ENCODE peak calls at places on chromosomes 7 and 10, in ten cellular contexts. P is cardiac muscle cell, R is lower leg skin, E is pancreas, O is fibroblast of lung, J is AG04450, W is GM12865, C is fibroblast of mammary gland, S is mucosa of descending colon, A is Panc1. B is an unnamed sample.

GRCh38 chr10:130357226-130357625 is 221.0 kb downstream of the GLRX3 start:
- DNase-seq in P (no peak), R (peak), E (no peak), O (no peak), J (no peak), W (no peak), C (no peak), S (no peak), A (no peak), B (no peak)

GRCh38 chr7:100088621-100089457 is at the start of gene COPS6:
- DNase-seq in P (peak), R (peak), E (peak), O (peak), J (no peak), W (peak), C (peak), S (peak), A (no peak), B (no peak)

GRCh38 chr10:68303849-68304412 is 27.9 kb upstream of the HNRNPH3 start:
- DNase-seq in P (no peak), R (peak), E (peak), O (no peak), J (no peak), W (no peak), C (no peak), S (no peak), A (no peak), B (no peak)

GRCh38 chr7:28755255-28755654 is 202.9 kb downstream of the TRIL start:
- DNase-seq in P (peak), R (no peak), E (no peak), O (peak), J (no peak), W (no peak), C (peak), S (no peak), A (no peak), B (no peak)

GRCh38 chr7:139591550-139592195 is 68.2 kb downstream of the CLEC2L start:
- DNase-seq in P (no peak), R (no peak), E (no peak), O (no peak), J (no peak), W (no peak), C (no peak), S (no peak), A (no peak), B (peak)

GRCh38 chr7:28666144-28666543 is 253.8 kb downstream of the CREB5 start:
- DNase-seq in P (no peak), R (no peak), E (no peak), O (peak), J (no peak), W (no peak), C (peak), S (no peak), A (no peak), B (no peak)

GRCh38 chr10:9608592-9608991 is 1409.1 kb upstream of the CELF2 start:
- DNase-seq in P (peak), R (no peak), E (no peak), O (peak), J (no peak), W (no peak), C (peak), S (no peak), A (no peak), B (no peak)

GRCh38 chr7:139118234-139118802 is 8.8 kb upstream of the ZC3HAV1 start:
- DNase-seq in P (peak), R (no peak), E (no peak), O (peak), J (no peak), W (peak), C (peak), S (no peak), A (peak), B (no peak)

GRCh38 chr7:36291387-36292316 is 98.0 kb upstream of the ANLN start:
- DNase-seq in P (peak), R (peak), E (peak), O (peak), J (peak), W (peak), C (peak), S (peak), A (peak), B (peak)

GRCh38 chr7:57071-57470 is 135.3 kb upstream of the FAM20C start:
- DNase-seq in P (no peak), R (peak), E (peak), O (no peak), J (no peak), W (no peak), C (no peak), S (no peak), A (no peak), B (no peak)

GRCh38 chr7:73557397-73558257 is at the start of gene BCL7B:
- DNase-seq in P (peak), R (peak), E (peak), O (peak), J (no peak), W (peak), C (peak), S (peak), A (peak), B (no peak)

GRCh38 chr7:121286742-121287699 is 41.8 kb upstream of the WNT16 start:
- DNase-seq in P (no peak), R (no peak), E (no peak), O (no peak), J (no peak), W (no peak), C (peak), S (no peak), A (no peak), B (no peak)

GRCh38 chr10:31770307-31770902 is 158.2 kb downstream of the ARHGAP12 start:
- DNase-seq in P (peak), R (no peak), E (peak), O (no peak), J (no peak), W (peak), C (no peak), S (peak), A (no peak), B (no peak)

GRCh38 chr10:130719447-130719752 is 583.2 kb downstream of the GLRX3 start:
- DNase-seq in P (no peak), R (no peak), E (no peak), O (no peak), J (no peak), W (no peak), C (no peak), S (no peak), A (no peak), B (no peak)

GRCh38 chr7:98276241-98276761 is 5.2 kb upstream of the BRI3 start:
- DNase-seq in P (peak), R (no peak), E (no peak), O (peak), J (peak), W (no peak), C (no peak), S (no peak), A (no peak), B (peak)

GRCh38 chr7:72492446-72492845 is 80.3 kb upstream of the CALN1 start:
- DNase-seq in P (no peak), R (peak), E (peak), O (no peak), J (no peak), W (no peak), C (no peak), S (no peak), A (no peak), B (no peak)

GRCh38 chr7:158432369-158433270 is 155.0 kb downstream of the PTPRN2 start:
- DNase-seq in P (peak), R (peak), E (no peak), O (peak), J (no peak), W (no peak), C (peak), S (peak), A (peak), B (no peak)

GRCh38 chr10:124092270-124093075 is 925 bp downstream of the CHST15 start:
- DNase-seq in P (peak), R (peak), E (peak), O (peak), J (no peak), W (peak), C (no peak), S (peak), A (no peak), B (no peak)

GRCh38 chr10:43218206-43218950 is 48.5 kb downstream of the RASGEF1A start:
- DNase-seq in P (peak), R (no peak), E (no peak), O (no peak), J (no peak), W (no peak), C (no peak), S (peak), A (no peak), B (peak)

GRCh38 chr10:48194830-48195229 is 79.7 kb downstream of the FRMPD2 start:
- DNase-seq in P (no peak), R (no peak), E (no peak), O (no peak), J (no peak), W (no peak), C (no peak), S (peak), A (no peak), B (no peak)

GRCh38 chr7:77383333-77383740 is 32.8 kb downstream of the GSAP start:
- DNase-seq in P (peak), R (no peak), E (no peak), O (peak), J (no peak), W (no peak), C (peak), S (no peak), A (no peak), B (no peak)

GRCh38 chr10:100736144-100736808 is 9.1 kb upstream of the PAX2 start:
- DNase-seq in P (no peak), R (no peak), E (no peak), O (no peak), J (no peak), W (no peak), C (no peak), S (no peak), A (no peak), B (no peak)

GRCh38 chr7:85682819-85683218 is 496.0 kb upstream of the SEMA3D start:
- DNase-seq in P (peak), R (no peak), E (no peak), O (peak), J (no peak), W (no peak), C (peak), S (no peak), A (no peak), B (no peak)

GRCh38 chr10:122468923-122469781 is 7.8 kb downstream of the HTRA1 start:
- DNase-seq in P (peak), R (peak), E (no peak), O (peak), J (peak), W (no peak), C (peak), S (no peak), A (peak), B (no peak)

GRCh38 chr7:49635800-49636199 is 137.6 kb upstream of the VWC2 start:
- DNase-seq in P (no peak), R (no peak), E (no peak), O (no peak), J (no peak), W (peak), C (no peak), S (no peak), A (no peak), B (no peak)

GRCh38 chr7:157005456-157006204 is 4.8 kb downstream of the MNX1 start:
- DNase-seq in P (no peak), R (peak), E (no peak), O (no peak), J (no peak), W (no peak), C (no peak), S (no peak), A (no peak), B (no peak)

GRCh38 chr7:108541493-108541892 is 15.6 kb upstream of the PNPLA8 start:
- DNase-seq in P (no peak), R (no peak), E (no peak), O (no peak), J (no peak), W (no peak), C (no peak), S (no peak), A (no peak), B (no peak)

GRCh38 chr7:99384523-99384922 is 10.0 kb downstream of the ARPC1B start:
- DNase-seq in P (no peak), R (no peak), E (no peak), O (no peak), J (no peak), W (no peak), C (no peak), S (no peak), A (no peak), B (no peak)

GRCh38 chr10:86632009-86632800 is 22.1 kb upstream of the OPN4 start:
- DNase-seq in P (peak), R (no peak), E (peak), O (peak), J (no peak), W (no peak), C (peak), S (peak), A (no peak), B (no peak)

GRCh38 chr10:60707841-60708240 is 70.4 kb upstream of the CDK1 start:
- DNase-seq in P (no peak), R (no peak), E (no peak), O (no peak), J (no peak), W (no peak), C (no peak), S (no peak), A (no peak), B (no peak)

DNA sequence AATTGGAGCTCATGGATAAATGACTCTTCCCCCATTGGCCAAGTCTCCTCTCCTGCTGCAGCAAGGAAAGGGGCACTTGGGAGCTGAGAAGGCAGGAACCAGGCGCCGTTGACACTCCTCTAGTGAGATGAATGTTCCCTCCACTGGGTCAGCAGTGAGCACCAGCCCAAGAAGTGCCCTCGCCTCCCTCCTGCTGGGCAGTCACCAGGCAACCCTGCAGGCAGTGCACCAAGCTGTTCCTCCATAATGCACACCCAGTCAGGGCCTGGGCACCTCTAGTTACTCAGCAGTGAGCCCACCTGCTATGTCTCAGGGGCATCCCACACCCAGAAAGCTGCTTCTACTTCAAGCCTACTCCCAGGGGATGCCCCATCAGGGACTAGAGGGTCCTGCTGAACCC is 84.3 kb downstream of the KCNMA1 start:
- DNase-seq in P (no peak), R (peak), E (no peak), O (no peak), J (no peak), W (no peak), C (no peak), S (no peak), A (no peak), B (no peak)
- H3K4me3 ChIP-seq in P (no peak), R (no peak), E (no peak), O (no peak), J (no peak), W (no peak), C (no peak), S (no peak), A (no peak), B (no peak)

GRCh38 chr7:149716007-149716931 is 57.1 kb downstream of the ZNF467 start:
- DNase-seq in P (no peak), R (no peak), E (no peak), O (no peak), J (no peak), W (no peak), C (no peak), S (no peak), A (no peak), B (no peak)
- TF ChIP-seq CTCF in P (no peak), R (no peak), E (no peak), O (no peak), J (peak), W (no peak), C (no peak), S (no peak), A (no peak), B (no peak)

GRCh38 chr7:105268056-105268455 is 120.7 kb downstream of the SRPK2 start:
- DNase-seq in P (peak), R (no peak), E (no peak), O (peak), J (peak), W (peak), C (peak), S (no peak), A (peak), B (peak)
- H3K4me3 ChIP-seq in P (no peak), R (no peak), E (no peak), O (peak), J (peak), W (peak), C (peak), S (no peak), A (peak), B (peak)

GRCh38 chr10:80260295-80261243 is 28.9 kb downstream of the MAT1A start:
- DNase-seq in P (peak), R (no peak), E (no peak), O (peak), J (no peak), W (peak), C (peak), S (no peak), A (peak), B (no peak)

GRCh38 chr10:80264081-80265056 is 25.1 kb downstream of the MAT1A start:
- DNase-seq in P (no peak), R (no peak), E (no peak), O (no peak), J (no peak), W (no peak), C (no peak), S (no peak), A (no peak), B (no peak)

GRCh38 chr10:80259405-80259871 is 30.0 kb downstream of the MAT1A start:
- DNase-seq in P (peak), R (no peak), E (no peak), O (no peak), J (no peak), W (no peak), C (peak), S (no peak), A (no peak), B (no peak)

GRCh38 chr10:80265740-80266512 is 23.5 kb downstream of the MAT1A start:
- DNase-seq in P (no peak), R (no peak), E (peak), O (no peak), J (no peak), W (no peak), C (no peak), S (no peak), A (no peak), B (no peak)

DNA sequence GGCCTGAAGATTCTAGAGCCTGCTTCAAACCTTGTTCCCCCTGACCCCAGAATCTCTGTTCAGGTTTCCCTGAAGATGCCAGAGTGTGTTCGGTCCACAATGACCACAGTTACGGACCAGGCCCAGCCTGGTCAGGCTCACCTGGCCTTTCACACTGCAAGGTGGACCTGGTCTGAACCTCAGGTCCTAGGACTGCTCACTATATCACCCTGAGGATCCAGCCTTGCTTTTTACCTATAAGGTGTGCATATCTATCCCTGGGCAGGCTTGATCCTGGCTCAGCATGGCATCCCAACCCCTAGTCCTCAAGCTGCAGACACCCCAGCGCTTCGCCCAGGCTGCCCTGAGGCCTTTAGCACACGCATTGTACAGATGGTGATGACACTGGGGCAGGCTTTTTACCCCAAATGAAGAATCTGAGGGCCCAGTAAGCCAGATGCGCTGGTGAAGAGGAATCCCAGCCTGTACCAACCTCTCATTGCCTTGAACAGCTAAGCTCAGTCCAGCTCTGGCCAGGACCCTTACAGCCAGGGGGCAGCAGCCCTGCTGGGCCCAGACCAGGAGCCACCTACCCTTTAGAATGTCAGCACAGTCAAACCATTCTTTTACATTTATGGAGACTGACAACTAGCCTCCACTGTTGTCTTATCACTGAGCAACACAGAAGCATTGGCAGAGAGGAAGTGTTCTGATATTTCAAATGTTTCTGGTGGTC is 28.0 kb downstream of the MAT1A start:
- DNase-seq in P (no peak), R (no peak), E (no peak), O (no peak), J (no peak), W (no peak), C (no peak), S (no peak), A (no peak), B (no peak)
- TF ChIP-seq CTCF in P (no peak), R (no peak), E (no peak), O (no peak), J (no peak), W (no peak), C (no peak), S (no peak), A (no peak), B (peak)

GRCh38 chr7:128131701-128132100 is 100.5 kb upstream of the LRRC4 start:
- DNase-seq in P (no peak), R (no peak), E (no peak), O (no peak), J (no peak), W (no peak), C (no peak), S (no peak), A (no peak), B (no peak)
- H3K4me3 ChIP-seq in P (no peak), R (no peak), E (no peak), O (no peak), J (no peak), W (no peak), C (no peak), S (no peak), A (no peak), B (no peak)

GRCh38 chr7:137790828-137791227 is 55.9 kb downstream of the DGKI start:
- DNase-seq in P (no peak), R (no peak), E (no peak), O (no peak), J (no peak), W (no peak), C (no peak), S (no peak), A (no peak), B (peak)

GRCh38 chr7:137789215-137789899 is 57.4 kb downstream of the DGKI start:
- DNase-seq in P (no peak), R (no peak), E (no peak), O (no peak), J (no peak), W (no peak), C (no peak), S (no peak), A (no peak), B (no peak)

DNA sequence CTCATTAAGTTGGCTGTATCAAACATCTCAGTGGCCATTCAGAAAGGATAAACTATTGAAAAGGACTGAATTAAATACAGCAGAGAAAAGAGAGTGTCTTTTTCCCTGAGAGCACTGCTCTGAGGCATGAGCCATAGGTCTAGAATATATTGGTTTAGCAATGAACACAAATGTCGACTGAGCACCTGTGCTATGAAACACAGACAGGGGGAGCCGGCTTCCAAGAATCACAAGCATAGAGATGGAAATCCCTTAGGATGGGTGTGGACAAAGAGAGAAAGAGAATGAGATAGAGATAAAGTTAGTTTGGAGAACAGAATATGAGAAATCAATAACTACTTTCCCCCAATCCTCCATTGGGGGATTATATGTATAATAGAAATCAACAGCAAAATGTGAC is 54.8 kb downstream of the DGKI start:
- DNase-seq in P (no peak), R (no peak), E (no peak), O (no peak), J (no peak), W (no peak), C (no peak), S (no peak), A (no peak), B (no peak)
- TF ChIP-seq CTCF in P (no peak), R (no peak), E (no peak), O (no peak), J (no peak), W (no peak), C (no peak), S (no peak), A (no peak), B (peak)

DNA sequence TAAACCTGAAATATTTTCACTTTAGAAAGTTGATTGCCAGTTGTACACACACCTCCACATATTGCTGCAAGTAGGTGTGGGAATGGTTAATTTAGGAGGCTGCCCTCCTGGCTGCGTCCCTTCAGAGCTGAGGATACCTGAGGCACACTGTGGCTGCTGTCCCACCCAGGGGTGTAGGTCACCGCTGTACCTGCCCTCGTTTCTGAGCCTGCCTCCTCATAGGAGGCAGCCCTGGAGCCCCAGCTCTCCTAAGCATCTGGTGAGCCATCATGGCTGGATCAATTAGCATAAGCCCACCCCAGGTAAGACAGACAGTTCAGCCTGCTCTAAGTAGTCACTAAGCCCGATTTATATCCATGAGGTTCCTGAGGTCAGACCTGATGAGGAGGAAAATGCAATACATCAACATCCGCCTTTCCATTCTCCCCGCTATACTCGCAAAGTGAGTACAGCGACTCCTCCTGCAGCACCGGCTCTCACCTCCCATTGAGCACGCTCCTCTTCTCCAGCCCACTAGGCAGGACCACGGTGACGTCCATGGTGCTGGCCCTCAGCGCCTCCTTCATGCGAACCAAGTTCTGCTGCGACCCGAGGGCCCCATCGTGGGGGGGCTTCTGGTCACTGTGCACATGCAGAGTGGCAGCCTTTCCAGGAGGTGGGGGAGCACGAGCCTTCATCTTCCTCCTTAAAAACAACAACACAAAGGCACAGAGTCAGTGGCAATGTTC is 97.2 kb downstream of the COBL start:
- DNase-seq in P (no peak), R (peak), E (no peak), O (no peak), J (no peak), W (no peak), C (no peak), S (no peak), A (no peak), B (no peak)
- H3K4me3 ChIP-seq in P (no peak), R (no peak), E (no peak), O (no peak), J (no peak), W (no peak), C (no peak), S (no peak), A (no peak), B (no peak)

B was measured in retinal pigment epithelial cell.